ENCODE peak calls at places on chromosomes 13 and 19, in five cellular contexts. One of them, this sample, is unnamed.

GRCh38 chr13:27583645-27584044 is 36.7 kb downstream of the LNX2 start:
- DNase-seq in ascending aorta: no peak
- DNase-seq in ovary: no peak
- DNase-seq in tibial nerve: no peak
- DNase-seq in AG04450: no peak
- DNase-seq in this sample: no peak

GRCh38 chr19:52237771-52238400 is 31.5 kb upstream of the ZNF766 start:
- DNase-seq in ascending aorta: peak; percentile 77
- DNase-seq in ovary: peak; percentile 66
- DNase-seq in tibial nerve: peak; percentile 51
- DNase-seq in AG04450: peak; percentile 54
- DNase-seq in this sample: peak; percentile 63

GRCh38 chr19:46451352-46451751 is 20.0 kb downstream of the PNMA8A start:
- DNase-seq in ascending aorta: no peak
- DNase-seq in ovary: no peak
- DNase-seq in tibial nerve: no peak
- DNase-seq in AG04450: no peak
- DNase-seq in this sample: peak; percentile 86

GRCh38 chr19:47272448-47273312 is 2.0 kb upstream of the INAFM1 start:
- DNase-seq in ascending aorta: peak; percentile 78
- DNase-seq in ovary: peak; percentile 78
- DNase-seq in tibial nerve: peak; percentile 47
- DNase-seq in AG04450: no peak
- DNase-seq in this sample: peak; percentile 98

GRCh38 chr13:75691183-75691582 is 55.1 kb downstream of the LMO7 start:
- DNase-seq in ascending aorta: no peak
- DNase-seq in ovary: no peak
- DNase-seq in tibial nerve: no peak
- DNase-seq in AG04450: no peak
- DNase-seq in this sample: no peak

GRCh38 chr13:76980075-76980718 is 11.7 kb upstream of the CLN5 start:
- DNase-seq in ascending aorta: peak; percentile 85
- DNase-seq in ovary: peak; percentile 78
- DNase-seq in tibial nerve: peak; percentile 78
- DNase-seq in AG04450: peak; percentile 13
- DNase-seq in this sample: peak; percentile 67

GRCh38 chr19:44260695-44261446 is 1.2 kb downstream of the ZNF233 start:
- DNase-seq in ascending aorta: no peak
- DNase-seq in ovary: no peak
- DNase-seq in tibial nerve: no peak
- DNase-seq in AG04450: no peak
- DNase-seq in this sample: no peak

GRCh38 chr13:99639126-99639525 is 137.9 kb downstream of the TM9SF2 start:
- DNase-seq in ascending aorta: no peak
- DNase-seq in ovary: no peak
- DNase-seq in tibial nerve: no peak
- DNase-seq in AG04450: no peak
- DNase-seq in this sample: no peak

GRCh38 chr19:16660763-16661479 is at the start of gene TMEM38A:
- DNase-seq in ascending aorta: peak; percentile 70
- DNase-seq in ovary: peak; percentile 46
- DNase-seq in tibial nerve: no peak
- DNase-seq in AG04450: no peak
- DNase-seq in this sample: peak; percentile 52

GRCh38 chr19:44643605-44644390 is at the start of gene PVR:
- DNase-seq in ascending aorta: peak; percentile 83
- DNase-seq in ovary: peak; percentile 76
- DNase-seq in tibial nerve: no peak
- DNase-seq in AG04450: no peak
- DNase-seq in this sample: peak; percentile 78

GRCh38 chr19:35048911-35049411 is 7.4 kb downstream of the HPN start:
- DNase-seq in ascending aorta: no peak
- DNase-seq in ovary: no peak
- DNase-seq in tibial nerve: no peak
- DNase-seq in AG04450: no peak
- DNase-seq in this sample: no peak

GRCh38 chr13:45340422-45341033 is 455 bp downstream of the TPT1 start:
- DNase-seq in ascending aorta: peak; percentile 96
- DNase-seq in ovary: peak; percentile 96
- DNase-seq in tibial nerve: peak; percentile 86
- DNase-seq in AG04450: peak; percentile 85
- DNase-seq in this sample: peak; percentile 89

GRCh38 chr19:35773020-35773809 is 2.1 kb upstream of the ARHGAP33 start:
- DNase-seq in ascending aorta: no peak
- DNase-seq in ovary: no peak
- DNase-seq in tibial nerve: no peak
- DNase-seq in AG04450: no peak
- DNase-seq in this sample: no peak

DNA sequence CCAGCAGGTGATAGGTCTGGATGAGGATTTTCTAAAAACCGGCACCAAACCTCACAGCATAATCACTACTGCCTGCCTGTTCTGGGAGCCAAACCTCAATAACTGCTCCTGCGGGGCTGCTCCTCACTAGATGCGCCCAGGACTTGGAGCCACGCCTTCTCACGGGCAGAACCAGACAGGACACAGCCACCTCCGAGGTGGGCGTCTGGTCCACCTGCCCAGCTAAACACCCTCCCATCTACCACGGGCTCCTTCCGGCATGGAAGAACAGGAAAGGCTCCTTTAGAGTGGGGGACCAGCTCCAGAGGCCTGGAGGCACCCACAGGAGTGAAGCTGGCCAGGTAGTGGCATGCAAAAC is 73.5 kb downstream of the PEPD start:
- DNase-seq in ascending aorta: no peak
- DNase-seq in ovary: no peak
- DNase-seq in tibial nerve: no peak
- DNase-seq in AG04450: no peak
- DNase-seq in this sample: no peak
- H3K27me3 ChIP-seq in ascending aorta: no peaks in the 10 kb centered on the region
- H3K27me3 ChIP-seq in ovary: no peaks in the 10 kb centered on the region
- H3K27me3 ChIP-seq in tibial nerve: no peaks in the 10 kb centered on the region
- H3K27me3 ChIP-seq in AG04450: no peaks in the 10 kb centered on the region
- H3K27me3 ChIP-seq in this sample: no peaks in the 10 kb centered on the region

DNA sequence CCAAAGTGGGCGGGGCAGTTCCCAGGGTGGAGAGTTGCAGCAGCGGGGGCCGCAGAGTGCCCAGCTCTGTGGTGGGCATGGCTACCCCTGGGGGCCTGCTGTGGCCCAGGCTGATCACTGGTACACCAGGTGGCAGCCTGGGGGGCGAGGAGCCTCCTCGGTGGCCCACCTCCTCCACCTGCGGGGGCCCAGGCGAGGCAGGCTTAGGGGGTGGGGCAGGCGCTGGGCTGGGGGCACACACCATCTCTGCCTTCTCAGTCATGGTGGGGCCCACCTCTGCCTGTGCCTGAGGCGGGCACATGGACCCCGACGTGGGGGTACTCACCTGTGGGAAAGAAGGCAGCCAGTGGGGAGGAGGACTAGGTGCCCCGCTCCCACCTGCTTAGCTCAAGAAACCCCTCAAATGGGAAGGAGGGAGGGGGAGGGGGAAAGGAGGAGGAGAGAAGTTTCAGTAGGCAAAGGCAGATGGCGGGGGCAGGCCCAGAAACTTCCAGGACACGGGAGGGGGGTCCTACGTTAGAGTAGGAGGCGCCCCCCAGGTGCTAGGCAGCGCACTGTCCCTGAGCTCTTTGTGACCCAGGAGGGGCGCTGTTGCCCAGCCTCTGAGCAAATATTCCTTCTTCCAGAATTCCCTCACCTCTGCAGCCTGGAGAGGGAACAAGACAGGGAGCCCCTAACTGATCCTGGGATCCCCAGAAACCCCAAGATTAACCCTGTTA is 1.6 kb downstream of the LYL1 start:
- DNase-seq in ascending aorta: peak; percentile 61
- DNase-seq in ovary: peak; percentile 39
- DNase-seq in tibial nerve: no peak
- DNase-seq in AG04450: no peak
- DNase-seq in this sample: no peak
- TF ChIP-seq CTCF in ascending aorta: no peak
- TF ChIP-seq CTCF in ovary: no peak
- TF ChIP-seq CTCF in tibial nerve: no peak
- TF ChIP-seq CTCF in AG04450: peak; percentile 26
- TF ChIP-seq CTCF in this sample: peak; percentile 50

GRCh38 chr13:29909975-29910674 is 59.7 kb upstream of the UBL3 start:
- DNase-seq in ascending aorta: no peak
- DNase-seq in ovary: no peak
- DNase-seq in tibial nerve: peak; percentile 28
- DNase-seq in AG04450: no peak
- DNase-seq in this sample: no peak
- H3K4me3 ChIP-seq in ascending aorta: no peak overlapping the region
- H3K4me3 ChIP-seq in ovary: no peak overlapping the region
- H3K4me3 ChIP-seq in tibial nerve: no peak overlapping the region
- H3K4me3 ChIP-seq in AG04450: no peak overlapping the region
- H3K4me3 ChIP-seq in this sample: no peak overlapping the region

GRCh38 chr19:53907690-53908089 is 1.4 kb upstream of the CACNG7 start:
- DNase-seq in ascending aorta: no peak
- DNase-seq in ovary: no peak
- DNase-seq in tibial nerve: no peak
- DNase-seq in AG04450: no peak
- DNase-seq in this sample: no peak

GRCh38 chr19:53908106-53908932 is 759 bp upstream of the CACNG7 start:
- DNase-seq in ascending aorta: no peak
- DNase-seq in ovary: no peak
- DNase-seq in tibial nerve: no peak
- DNase-seq in AG04450: peak; percentile 13
- DNase-seq in this sample: peak; percentile 80

GRCh38 chr19:53909471-53910169 is 542 bp downstream of the CACNG7 start:
- DNase-seq in ascending aorta: no peak
- DNase-seq in ovary: no peak
- DNase-seq in tibial nerve: no peak
- DNase-seq in AG04450: no peak
- DNase-seq in this sample: no peak

GRCh38 chr19:53908933-53909415 is at the start of gene CACNG7:
- DNase-seq in ascending aorta: no peak
- DNase-seq in ovary: no peak
- DNase-seq in tibial nerve: no peak
- DNase-seq in AG04450: no peak
- DNase-seq in this sample: no peak

GRCh38 chr19:53910170-53910518 is 1.1 kb downstream of the CACNG7 start:
- DNase-seq in ascending aorta: no peak
- DNase-seq in ovary: no peak
- DNase-seq in tibial nerve: no peak
- DNase-seq in AG04450: no peak
- DNase-seq in this sample: no peak
- H3K27me3 ChIP-seq in ascending aorta: peaks cover 13% of the 10 kb centered on the region
- H3K27me3 ChIP-seq in ovary: peaks cover 3% of the 10 kb centered on the region
- H3K27me3 ChIP-seq in tibial nerve: no peaks in the 10 kb centered on the region
- H3K27me3 ChIP-seq in AG04450: peaks cover 10% of the 10 kb centered on the region
- H3K27me3 ChIP-seq in this sample: peaks cover 58% of the 10 kb centered on the region